ENCODE peak calls at places on chromosomes 16 and 17, in six cellular contexts. X is left cardiac atrium, K is T-helper 2 cell, Q is astrocyte of the cerebellum, M is iris pigment epithelial cell, D is Daoy. L is an unnamed sample.

GRCh38 chr16:54447606-54448440 is 161.2 kb upstream of the IRX3 start:
- DNase-seq in X (no peak), K (no peak), Q (peak; percentile 70), M (peak; percentile 87), D (peak; percentile 89), L (no peak)

GRCh38 chr17:4064366-4064765 is 78.5 kb downstream of the ZZEF1 start:
- DNase-seq in X (peak; percentile 33), K (no peak), Q (no peak), M (no peak), D (no peak), L (no peak)

GRCh38 chr17:56994009-56994792 is 16.3 kb downstream of the SCPEP1 start:
- DNase-seq in X (no peak), K (no peak), Q (peak; percentile 55), M (peak; percentile 41), D (no peak), L (no peak)

GRCh38 chr17:5249615-5250014 is 15.0 kb upstream of the SCIMP start:
- DNase-seq in X (peak; percentile 47), K (peak; percentile 37), Q (peak; percentile 66), M (peak; percentile 80), D (peak; percentile 71), L (peak; percentile 88)

GRCh38 chr16:77579283-77579985 is 142.9 kb upstream of the NUDT7 start:
- DNase-seq in X (no peak), K (no peak), Q (no peak), M (peak; percentile 80), D (no peak), L (no peak)

GRCh38 chr16:4200000-4200780 is 41.7 kb downstream of the SRL start:
- DNase-seq in X (peak; percentile 59), K (no peak), Q (no peak), M (peak; percentile 54), D (peak; percentile 70), L (peak; percentile 82)

GRCh38 chr16:67530013-67530939 is 1.6 kb downstream of the RIPOR1 start:
- DNase-seq in X (peak; percentile 87), K (no peak), Q (no peak), M (peak; percentile 77), D (peak; percentile 65), L (no peak)

GRCh38 chr17:3870871-3871306 is 22.0 kb downstream of the CAMKK1 start:
- DNase-seq in X (peak; percentile 83), K (no peak), Q (no peak), M (peak; percentile 6), D (peak; percentile 70), L (no peak)

GRCh38 chr17:78617371-78618061 is 40.3 kb upstream of the DNAH17 start:
- DNase-seq in X (no peak), K (no peak), Q (no peak), M (no peak), D (peak; percentile 39), L (no peak)

GRCh38 chr17:1298616-1299015 is 19.2 kb downstream of the TRARG1 start:
- DNase-seq in X (no peak), K (peak; percentile 42), Q (no peak), M (no peak), D (peak; percentile 31), L (no peak)

GRCh38 chr17:42484304-42484703 is 25.6 kb downstream of the ATP6V0A1 start:
- DNase-seq in X (no peak), K (peak; percentile 36), Q (no peak), M (no peak), D (no peak), L (no peak)